ENCODE peak calls at places on chromosomes 12 and 14, in five cellular contexts. Q is cardiac fibroblast, Y is pons, G is RCC 7860, R is cortex of kidney. W is an unnamed sample.

GRCh38 chr14:61875483-61875882 is 113.3 kb downstream of the SNAPC1 start:
- DNase-seq in Q (no peak), R (no peak), G (no peak), Y (no peak), W (no peak)

GRCh38 chr12:113457710-113458109 is 14.0 kb downstream of the LHX5 start:
- DNase-seq in Y (no peak), G (no peak), Q (no peak), R (no peak), W (no peak)

GRCh38 chr12:57616383-57617101 is 5.3 kb downstream of the ARHGEF25 start:
- DNase-seq in G (no peak), Q (peak; percentile 50), R (no peak), Y (no peak), W (no peak)

GRCh38 chr14:54818201-54819133 is 84.2 kb downstream of the GCH1 start:
- DNase-seq in G (peak; percentile 71), R (no peak), Q (peak; percentile 85), Y (no peak), W (no peak)

GRCh38 chr12:88643685-88644084 is 63.4 kb upstream of the KITLG start:
- DNase-seq in R (no peak), Q (no peak), Y (no peak), G (no peak), W (no peak)

GRCh38 chr12:92297932-92298681 is 152.5 kb upstream of the BTG1 start:
- DNase-seq in G (no peak), Y (no peak), Q (peak; percentile 66), R (no peak), W (peak; percentile 90)

GRCh38 chr12:79302171-79302841 is 388.5 kb downstream of the PAWR start:
- DNase-seq in Y (no peak), R (no peak), G (no peak), Q (no peak), W (no peak)

GRCh38 chr14:57692671-57693070 is 173.2 kb downstream of the SLC35F4 start:
- DNase-seq in R (no peak), Y (peak; percentile 34), G (peak; percentile 21), Q (peak; percentile 81), W (no peak)

GRCh38 chr14:29734732-29735131 is 192.9 kb downstream of the PRKD1 start:
- DNase-seq in Y (no peak), R (no peak), G (no peak), Q (no peak), W (no peak)

GRCh38 chr12:100332852-100333251 is 24.0 kb upstream of the SLC17A8 start:
- DNase-seq in R (no peak), Q (no peak), G (no peak), Y (no peak), W (no peak)

GRCh38 chr12:47742253-47742825 is 16.3 kb downstream of the RAPGEF3 start:
- DNase-seq in Y (no peak), R (no peak), G (peak; percentile 5), Q (peak; percentile 39), W (peak; percentile 62)

GRCh38 chr12:90398437-90398836 is 556.5 kb downstream of the CCER1 start:
- DNase-seq in Q (no peak), R (no peak), Y (no peak), G (no peak), W (no peak)

GRCh38 chr14:55245657-55246268 is 25.5 kb upstream of the FBXO34 start:
- DNase-seq in Q (peak; percentile 54), R (no peak), G (no peak), Y (peak; percentile 7), W (no peak)

GRCh38 chr12:31966558-31967205 is 7.5 kb downstream of the RESF1 start:
- DNase-seq in R (no peak), Y (no peak), G (no peak), Q (no peak), W (no peak)

GRCh38 chr14:77007975-77008421 is 20.5 kb downstream of the IRF2BPL start:
- DNase-seq in G (no peak), R (no peak), Y (no peak), Q (no peak), W (no peak)

GRCh38 chr12:54038760-54039414 is 6.0 kb downstream of the HOXC5 start:
- DNase-seq in Y (no peak), R (no peak), Q (no peak), G (no peak), W (no peak)

GRCh38 chr12:106139422-106140141 is 828 bp upstream of the NUAK1 start:
- DNase-seq in G (peak; percentile 72), Q (peak; percentile 74), Y (no peak), R (no peak), W (no peak)

GRCh38 chr12:106519587-106519986 is 63.2 kb upstream of the RFX4 start:
- DNase-seq in Y (no peak), G (no peak), R (no peak), Q (peak; percentile 30), W (no peak)

GRCh38 chr12:47910486-47910885 is 5.7 kb upstream of the VDR start:
- DNase-seq in Y (no peak), G (no peak), R (no peak), Q (peak; percentile 77), W (no peak)